ENCODE peak calls at places on chromosomes 6 and 20, in seven cellular contexts. K, O, X, L, H, C and Q are unnamed samples.

GRCh38 chr6:149031545-149032317 is 284.9 kb downstream of the UST start:
- DNase-seq in K (no peak), O (peak; percentile 22), X (no peak), L (no peak), H (peak; percentile 9), C (no peak), Q (no peak)

GRCh38 chr20:47761478-47762047 is 23.7 kb downstream of the SULF2 start:
- DNase-seq in K (no peak), O (no peak), X (no peak), L (no peak), H (no peak), C (no peak), Q (no peak)

GRCh38 chr20:5127204-5127858 is 523 bp downstream of the CDS2 start:
- DNase-seq in K (no peak), O (peak; percentile 70), X (peak; percentile 46), L (peak; percentile 43), H (peak; percentile 54), C (no peak), Q (peak; percentile 37)

GRCh38 chr6:110777636-110778035 is 37.6 kb downstream of the CDK19 start:
- DNase-seq in K (no peak), O (no peak), X (no peak), L (no peak), H (no peak), C (no peak), Q (no peak)

GRCh38 chr6:112665815-112666214 is 318.7 kb downstream of the RFPL4B start:
- DNase-seq in K (no peak), O (no peak), X (no peak), L (no peak), H (no peak), C (no peak), Q (no peak)

GRCh38 chr20:47487175-47487917 is 14.3 kb upstream of the NCOA3 start:
- DNase-seq in K (no peak), O (no peak), X (peak; percentile 41), L (peak; percentile 99), H (no peak), C (peak; percentile 50), Q (no peak)

GRCh38 chr20:53702617-53703016 is 109.0 kb upstream of the ZNF217 start:
- DNase-seq in K (no peak), O (no peak), X (no peak), L (no peak), H (no peak), C (no peak), Q (no peak)

GRCh38 chr6:37630281-37630799 is 67.3 kb downstream of the MDGA1 start:
- DNase-seq in K (no peak), O (no peak), X (no peak), L (no peak), H (peak; percentile 13), C (no peak), Q (no peak)

GRCh38 chr20:38843346-38843745 is 37.8 kb downstream of the PPP1R16B start:
- DNase-seq in K (no peak), O (no peak), X (no peak), L (no peak), H (no peak), C (no peak), Q (no peak)

GRCh38 chr20:10868299-10868698 is 194.5 kb upstream of the JAG1 start:
- DNase-seq in K (no peak), O (no peak), X (no peak), L (no peak), H (no peak), C (no peak), Q (no peak)

GRCh38 chr6:105807905-105808304 is 278.2 kb upstream of the PRDM1 start:
- DNase-seq in K (no peak), O (no peak), X (no peak), L (no peak), H (no peak), C (no peak), Q (no peak)

GRCh38 chr20:43188234-43188653 is 1.5 kb downstream of the PTPRT start:
- DNase-seq in K (no peak), O (peak; percentile 47), X (no peak), L (no peak), H (no peak), C (no peak), Q (no peak)

GRCh38 chr6:45175272-45175671 is 152.9 kb upstream of the RUNX2 start:
- DNase-seq in K (no peak), O (no peak), X (no peak), L (no peak), H (no peak), C (no peak), Q (no peak)

DNA sequence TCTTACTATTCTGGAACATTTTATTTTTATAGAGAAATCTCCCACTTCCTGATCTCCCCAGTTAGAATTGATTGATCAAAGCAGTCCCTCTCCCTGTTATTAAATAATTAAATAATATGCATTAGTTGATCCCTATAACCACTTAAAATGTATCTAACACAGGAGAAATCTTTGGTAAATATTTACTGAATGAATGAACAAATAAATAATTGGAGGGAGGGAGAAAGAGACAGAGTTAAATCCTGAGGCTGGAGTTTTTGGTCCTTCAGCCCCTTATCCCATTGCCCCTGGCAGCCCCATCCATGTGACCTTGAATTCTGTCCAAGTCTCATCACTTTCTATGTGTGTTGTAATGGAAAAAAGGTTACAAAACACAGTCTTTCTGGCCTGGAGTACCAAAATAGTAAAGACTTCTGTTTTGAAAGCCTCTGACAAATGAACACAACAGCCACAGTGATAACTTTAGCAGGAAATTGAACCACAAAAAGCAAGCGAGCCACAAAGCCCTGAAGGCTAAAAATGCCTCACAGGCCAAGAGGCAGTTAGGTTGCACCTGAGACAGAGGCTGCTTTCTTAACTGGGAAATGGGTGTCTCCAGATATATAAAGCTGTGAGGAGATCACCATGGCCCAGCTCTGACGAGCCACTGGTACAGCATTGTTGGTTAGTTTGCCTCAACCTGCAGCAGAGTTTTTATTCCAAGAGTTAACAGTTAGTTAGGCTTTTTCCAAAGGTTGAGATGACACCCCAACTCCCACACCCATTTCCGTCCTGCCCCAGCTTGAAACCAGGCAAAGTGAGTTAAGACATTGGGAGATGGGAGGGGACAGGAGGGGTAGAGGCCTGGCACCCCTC is 11.3 kb downstream of the NT5E start:
- DNase-seq in K (no peak), O (no peak), X (no peak), L (peak; percentile 85), H (peak; percentile 45), C (no peak), Q (no peak)
- TF ChIP-seq TAF1 in K (no peak), O (no peak), X (no peak), L (no peak), H (no peak), C (no peak), Q (no peak)

DNA sequence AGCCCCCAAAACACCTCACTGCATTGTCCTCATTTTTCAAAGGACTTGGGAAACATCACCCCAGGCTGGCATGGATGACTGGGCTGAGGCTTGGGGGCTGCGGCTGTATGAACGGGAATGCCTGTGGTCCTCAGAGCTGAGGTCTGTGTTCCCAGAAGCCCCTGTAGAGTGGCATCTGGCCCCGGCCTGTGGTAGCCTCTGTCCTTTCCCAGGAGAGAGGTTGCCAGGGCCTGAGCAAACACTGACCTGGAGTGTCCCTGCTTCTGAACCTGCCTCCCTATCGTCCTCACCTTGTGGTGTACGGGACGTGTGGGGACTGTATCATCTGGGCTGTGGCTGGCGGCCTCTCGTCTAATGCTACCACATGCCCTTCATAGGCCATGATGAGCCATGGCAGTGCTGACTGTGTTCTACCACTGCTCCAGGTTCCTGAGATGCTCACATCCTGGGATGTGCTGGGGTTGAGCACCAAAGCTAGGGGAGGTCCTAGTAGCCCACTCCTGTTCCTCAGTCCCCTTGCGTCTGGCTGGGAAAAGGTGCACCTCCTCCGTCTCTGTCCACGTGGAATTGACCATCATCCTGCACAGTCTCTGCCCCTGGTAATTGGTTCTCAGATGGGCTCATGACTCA is 27.5 kb downstream of the PHACTR3 start:
- DNase-seq in K (no peak), O (no peak), X (no peak), L (no peak), H (no peak), C (no peak), Q (no peak)
- TF ChIP-seq TAF1 in K (no peak), O (no peak), X (no peak), L (no peak), H (no peak), C (no peak), Q (no peak)

GRCh38 chr20:51230727-51231126 is 207.8 kb upstream of the KCNG1 start:
- DNase-seq in K (no peak), O (no peak), X (no peak), L (no peak), H (no peak), C (no peak), Q (no peak)
- TF ChIP-seq TAF1 in K (no peak), O (no peak), X (no peak), L (no peak), H (no peak), C (no peak), Q (no peak)

GRCh38 chr20:59996112-59996511 is 37.9 kb downstream of the CDH26 start:
- DNase-seq in K (no peak), O (no peak), X (no peak), L (no peak), H (no peak), C (no peak), Q (no peak)
- TF ChIP-seq TAF1 in K (no peak), O (no peak), X (no peak), L (no peak), H (no peak), C (no peak), Q (no peak)

GRCh38 chr20:49323622-49324238 is 45.9 kb upstream of the ZNFX1 start:
- DNase-seq in K (no peak), O (peak; percentile 41), X (no peak), L (no peak), H (peak; percentile 52), C (peak; percentile 39), Q (no peak)

GRCh38 chr20:49318430-49319203 is 40.8 kb upstream of the ZNFX1 start:
- DNase-seq in K (no peak), O (peak; percentile 67), X (no peak), L (no peak), H (no peak), C (no peak), Q (no peak)

GRCh38 chr20:49318091-49318429 is 40.2 kb upstream of the ZNFX1 start:
- DNase-seq in K (no peak), O (no peak), X (no peak), L (no peak), H (no peak), C (no peak), Q (no peak)

GRCh38 chr20:49319204-49319809 is 41.5 kb upstream of the ZNFX1 start:
- DNase-seq in K (no peak), O (no peak), X (no peak), L (no peak), H (no peak), C (peak; percentile 48), Q (no peak)

GRCh38 chr20:49320460-49320859 is 42.6 kb upstream of the ZNFX1 start:
- DNase-seq in K (no peak), O (peak; percentile 55), X (no peak), L (no peak), H (peak; percentile 47), C (no peak), Q (no peak)
- TF ChIP-seq TAF1 in K (no peak), O (no peak), X (no peak), L (no peak), H (no peak), C (no peak), Q (no peak)